ENCODE peak calls at places on chromosome 1, in seven cellular contexts. One of them, this sample, is unnamed.
A peak's percentile ranks its signal among the peaks of the same experiment; 100 is the strongest.

GRCh38 chr1:71651229-71651628 is 570.4 kb upstream of the ZRANB2 start:
- DNase-seq in activated CD4-positive, alpha-beta T cell treated with anti-CD3 and anti-CD28 coated beads, Interleukin-2, amount 50 U/mL, for 48 hours: no peak
- DNase-seq in kidney: no peak
- DNase-seq in substantia nigra: no peak
- DNase-seq in IMR-90: no peak
- DNase-seq in germinal center: no peak
- DNase-seq in cardiac fibroblast: no peak
- DNase-seq in this sample: no peak

GRCh38 chr1:203039609-203040517 is 13.6 kb downstream of the PPFIA4 start:
- DNase-seq in activated CD4-positive, alpha-beta T cell treated with anti-CD3 and anti-CD28 coated beads, Interleukin-2, amount 50 U/mL, for 48 hours: no peak
- DNase-seq in kidney: peak; percentile 56
- DNase-seq in substantia nigra: no peak
- DNase-seq in IMR-90: no peak
- DNase-seq in germinal center: no peak
- DNase-seq in cardiac fibroblast: no peak
- DNase-seq in this sample: no peak

GRCh38 chr1:173424137-173424536 is 53.0 kb upstream of the PRDX6 start:
- DNase-seq in activated CD4-positive, alpha-beta T cell treated with anti-CD3 and anti-CD28 coated beads, Interleukin-2, amount 50 U/mL, for 48 hours: no peak
- DNase-seq in kidney: no peak
- DNase-seq in substantia nigra: no peak
- DNase-seq in IMR-90: no peak
- DNase-seq in germinal center: no peak
- DNase-seq in cardiac fibroblast: no peak
- DNase-seq in this sample: no peak

GRCh38 chr1:64240209-64240608 is 36.8 kb downstream of the UBE2U start:
- DNase-seq in activated CD4-positive, alpha-beta T cell treated with anti-CD3 and anti-CD28 coated beads, Interleukin-2, amount 50 U/mL, for 48 hours: no peak
- DNase-seq in kidney: no peak
- DNase-seq in substantia nigra: no peak
- DNase-seq in IMR-90: peak; percentile 49
- DNase-seq in germinal center: no peak
- DNase-seq in cardiac fibroblast: peak; percentile 37
- DNase-seq in this sample: no peak

GRCh38 chr1:183812686-183813569 is 8.0 kb downstream of the RGL1 start:
- DNase-seq in activated CD4-positive, alpha-beta T cell treated with anti-CD3 and anti-CD28 coated beads, Interleukin-2, amount 50 U/mL, for 48 hours: no peak
- DNase-seq in kidney: no peak
- DNase-seq in substantia nigra: no peak
- DNase-seq in IMR-90: peak; percentile 83
- DNase-seq in germinal center: no peak
- DNase-seq in cardiac fibroblast: peak; percentile 75
- DNase-seq in this sample: peak; percentile 70

GRCh38 chr1:21811875-21812305 is at the start of gene LDLRAD2:
- DNase-seq in activated CD4-positive, alpha-beta T cell treated with anti-CD3 and anti-CD28 coated beads, Interleukin-2, amount 50 U/mL, for 48 hours: no peak
- DNase-seq in kidney: no peak
- DNase-seq in substantia nigra: no peak
- DNase-seq in IMR-90: no peak
- DNase-seq in germinal center: peak; percentile 1
- DNase-seq in cardiac fibroblast: peak; percentile 26
- DNase-seq in this sample: no peak

GRCh38 chr1:234702342-234703000 is 92.5 kb upstream of the IRF2BP2 start:
- DNase-seq in activated CD4-positive, alpha-beta T cell treated with anti-CD3 and anti-CD28 coated beads, Interleukin-2, amount 50 U/mL, for 48 hours: no peak
- DNase-seq in kidney: no peak
- DNase-seq in substantia nigra: no peak
- DNase-seq in IMR-90: no peak
- DNase-seq in germinal center: no peak
- DNase-seq in cardiac fibroblast: peak; percentile 46
- DNase-seq in this sample: no peak

GRCh38 chr1:183778568-183779433 is 26.1 kb upstream of the RGL1 start:
- DNase-seq in activated CD4-positive, alpha-beta T cell treated with anti-CD3 and anti-CD28 coated beads, Interleukin-2, amount 50 U/mL, for 48 hours: no peak
- DNase-seq in kidney: no peak
- DNase-seq in substantia nigra: peak; percentile 54
- DNase-seq in IMR-90: no peak
- DNase-seq in germinal center: no peak
- DNase-seq in cardiac fibroblast: no peak
- DNase-seq in this sample: no peak

GRCh38 chr1:152013664-152014237 is 20.1 kb upstream of the S100A10 start:
- DNase-seq in activated CD4-positive, alpha-beta T cell treated with anti-CD3 and anti-CD28 coated beads, Interleukin-2, amount 50 U/mL, for 48 hours: peak; percentile 59
- DNase-seq in kidney: no peak
- DNase-seq in substantia nigra: no peak
- DNase-seq in IMR-90: peak; percentile 56
- DNase-seq in germinal center: peak; percentile 31
- DNase-seq in cardiac fibroblast: peak; percentile 69
- DNase-seq in this sample: peak; percentile 47

GRCh38 chr1:227215863-227216510 is 102.3 kb downstream of the CDC42BPA start:
- DNase-seq in activated CD4-positive, alpha-beta T cell treated with anti-CD3 and anti-CD28 coated beads, Interleukin-2, amount 50 U/mL, for 48 hours: no peak
- DNase-seq in kidney: no peak
- DNase-seq in substantia nigra: no peak
- DNase-seq in IMR-90: peak; percentile 16
- DNase-seq in germinal center: no peak
- DNase-seq in cardiac fibroblast: no peak
- DNase-seq in this sample: no peak

GRCh38 chr1:202162049-202162417 is 1.6 kb upstream of the PTPN7 start:
- DNase-seq in activated CD4-positive, alpha-beta T cell treated with anti-CD3 and anti-CD28 coated beads, Interleukin-2, amount 50 U/mL, for 48 hours: peak; percentile 75
- DNase-seq in kidney: peak; percentile 64
- DNase-seq in substantia nigra: no peak
- DNase-seq in IMR-90: no peak
- DNase-seq in germinal center: peak; percentile 52
- DNase-seq in cardiac fibroblast: no peak
- DNase-seq in this sample: no peak

GRCh38 chr1:167627865-167628641 is 2.0 kb upstream of the RCSD1 start:
- DNase-seq in activated CD4-positive, alpha-beta T cell treated with anti-CD3 and anti-CD28 coated beads, Interleukin-2, amount 50 U/mL, for 48 hours: peak; percentile 83
- DNase-seq in kidney: no peak
- DNase-seq in substantia nigra: no peak
- DNase-seq in IMR-90: no peak
- DNase-seq in germinal center: peak; percentile 64
- DNase-seq in cardiac fibroblast: no peak
- DNase-seq in this sample: no peak